ENCODE peak calls at places on chromosome 6, in eight cellular contexts. K is fibroblast of mammary gland; L is endothelial cell of umbilical vein; X is breast epithelium; N is AG04450; Q is CD8-positive, alpha-beta T cell; I is endodermal cell; G is PC-3. R is an unnamed sample.

GRCh38 chr6:141077355-141078333 is 1055.1 kb upstream of the GJE1 start:
- DNase-seq in G (peak; percentile 47), K (peak; percentile 26), Q (peak; percentile 19), N (no peak), I (peak; percentile 80), L (no peak), X (no peak), R (no peak)

GRCh38 chr6:109580519-109580918 is 97.5 kb upstream of the ZBTB24 start:
- DNase-seq in Q (no peak), K (peak; percentile 17), G (no peak), L (peak; percentile 6), X (no peak), I (peak; percentile 68), N (no peak), R (no peak)

GRCh38 chr6:131112252-131112651 is 23.0 kb upstream of the AKAP7 start:
- DNase-seq in X (no peak), I (no peak), N (no peak), Q (no peak), L (no peak), G (no peak), K (no peak), R (no peak)

GRCh38 chr6:162387723-162388382 is 339.7 kb downstream of the PRKN start:
- DNase-seq in I (peak; percentile 50), L (no peak), K (no peak), G (no peak), Q (no peak), X (no peak), N (no peak), R (no peak)

GRCh38 chr6:119614138-119614537 is 264.6 kb upstream of the MAN1A1 start:
- DNase-seq in Q (no peak), G (no peak), N (no peak), X (no peak), L (no peak), I (no peak), K (peak; percentile 44), R (no peak)

GRCh38 chr6:166927240-166927941 is 29.0 kb downstream of the RNASET2 start:
- DNase-seq in G (no peak), I (no peak), X (no peak), L (no peak), Q (no peak), K (no peak), N (no peak), R (no peak)

GRCh38 chr6:162941128-162941527 is 213.4 kb downstream of the PACRG start:
- DNase-seq in L (no peak), Q (no peak), I (no peak), K (no peak), N (no peak), G (no peak), X (no peak), R (no peak)

GRCh38 chr6:90369024-90369519 is 72.4 kb upstream of the BACH2 start:
- DNase-seq in X (peak; percentile 82), L (peak; percentile 98), N (peak; percentile 100), G (peak; percentile 98), I (peak; percentile 80), Q (no peak), K (peak; percentile 100), R (no peak)

GRCh38 chr6:46788791-46789190 is 4.4 kb upstream of the MEP1A start:
- DNase-seq in K (no peak), X (no peak), G (no peak), I (no peak), Q (no peak), N (no peak), L (no peak), R (no peak)

GRCh38 chr6:113842165-113842564 is 15.0 kb upstream of the MARCKS start:
- DNase-seq in X (no peak), I (no peak), L (no peak), G (no peak), N (no peak), Q (no peak), K (peak; percentile 45), R (no peak)

GRCh38 chr6:85066270-85066669 is 301.9 kb upstream of the TBX18 start:
- DNase-seq in K (no peak), Q (no peak), L (no peak), N (no peak), I (no peak), G (no peak), X (no peak), R (no peak)

GRCh38 chr6:83126223-83126622 is 58.8 kb downstream of the DOP1A start:
- DNase-seq in L (no peak), K (no peak), X (no peak), I (no peak), G (no peak), N (no peak), Q (no peak), R (no peak)

GRCh38 chr6:66961191-66961590 is 1254.2 kb upstream of the EYS start:
- DNase-seq in X (no peak), K (no peak), L (no peak), G (no peak), I (no peak), Q (no peak), N (no peak), R (no peak)

GRCh38 chr6:72649032-72649984 is 27.4 kb downstream of the KCNQ5 start:
- DNase-seq in N (peak; percentile 24), L (peak; percentile 31), X (no peak), K (peak; percentile 80), G (peak; percentile 92), Q (no peak), I (no peak), R (no peak)

GRCh38 chr6:83511901-83512681 is at the start of gene PRSS35:
- DNase-seq in Q (peak; percentile 23), X (no peak), G (peak; percentile 44), I (peak; percentile 95), K (peak; percentile 41), L (peak; percentile 53), N (no peak), R (no peak)

GRCh38 chr6:142478117-142478516 is 176.3 kb downstream of the ADGRG6 start:
- DNase-seq in Q (no peak), I (peak; percentile 67), X (no peak), K (peak; percentile 69), N (no peak), L (no peak), G (peak; percentile 40), R (no peak)

GRCh38 chr6:27617700-27618689 is 145.1 kb upstream of the ZNF184 start:
- DNase-seq in Q (no peak), X (no peak), L (peak; percentile 40), I (peak; percentile 81), K (peak; percentile 62), N (no peak), G (peak; percentile 73), R (no peak)

GRCh38 chr6:85360794-85361642 is 88.9 kb upstream of the NT5E start:
- DNase-seq in X (peak; percentile 22), G (peak; percentile 91), K (peak; percentile 99), L (peak; percentile 70), I (no peak), N (peak; percentile 90), Q (no peak), R (no peak)

GRCh38 chr6:5684320-5684719 is 322.4 kb downstream of the NRN1 start:
- DNase-seq in I (no peak), L (no peak), X (no peak), G (peak; percentile 53), Q (no peak), K (peak; percentile 70), N (no peak), R (no peak)

GRCh38 chr6:152233547-152234320 is 403.4 kb downstream of the SYNE1 start:
- DNase-seq in L (peak; percentile 73), I (no peak), Q (peak; percentile 30), X (no peak), K (no peak), N (no peak), G (no peak), R (no peak)

GRCh38 chr6:36266913-36267644 is 2.8 kb upstream of the PNPLA1 start:
- DNase-seq in L (peak; percentile 49), N (no peak), X (no peak), I (no peak), K (no peak), Q (no peak), G (no peak), R (no peak)

GRCh38 chr6:149234051-149234962 is 83.2 kb upstream of the TAB2 start:
- DNase-seq in X (no peak), I (no peak), N (no peak), Q (peak; percentile 26), L (peak; percentile 7), G (peak; percentile 52), K (peak; percentile 51), R (no peak)
- TF ChIP-seq CTCF in X (no peak), I (no peak), N (no peak), Q (no peak), L (no peak), G (no peak), K (no peak), R (no peak)

DNA sequence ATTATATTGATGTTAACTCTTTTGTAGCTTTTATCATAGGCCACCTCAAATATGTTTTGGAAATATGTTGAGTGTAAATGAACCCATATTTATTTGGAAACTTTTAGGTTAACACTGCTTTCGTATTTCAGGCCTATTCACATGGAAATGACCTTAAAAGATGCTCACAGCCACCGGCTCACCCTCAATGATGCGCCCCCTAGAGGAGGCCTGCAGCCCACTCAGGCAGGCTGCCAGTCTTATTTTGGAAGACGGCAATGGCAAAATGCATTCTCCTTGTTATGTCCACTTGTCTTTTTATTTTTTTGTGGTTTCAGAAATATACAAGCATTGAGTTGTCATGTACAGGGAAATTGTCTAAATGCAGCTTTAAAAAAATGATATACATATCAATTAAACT is 869.7 kb downstream of the PHF3 start:
- DNase-seq in G (peak; percentile 22), X (no peak), N (no peak), Q (no peak), I (peak; percentile 88), K (peak; percentile 13), L (no peak), R (no peak)
- TF ChIP-seq CTCF in G (peak; percentile 73), X (no peak), N (peak; percentile 48), Q (no peak), I (peak; percentile 98), K (peak; percentile 60), L (peak; percentile 42), R (no peak)

DNA sequence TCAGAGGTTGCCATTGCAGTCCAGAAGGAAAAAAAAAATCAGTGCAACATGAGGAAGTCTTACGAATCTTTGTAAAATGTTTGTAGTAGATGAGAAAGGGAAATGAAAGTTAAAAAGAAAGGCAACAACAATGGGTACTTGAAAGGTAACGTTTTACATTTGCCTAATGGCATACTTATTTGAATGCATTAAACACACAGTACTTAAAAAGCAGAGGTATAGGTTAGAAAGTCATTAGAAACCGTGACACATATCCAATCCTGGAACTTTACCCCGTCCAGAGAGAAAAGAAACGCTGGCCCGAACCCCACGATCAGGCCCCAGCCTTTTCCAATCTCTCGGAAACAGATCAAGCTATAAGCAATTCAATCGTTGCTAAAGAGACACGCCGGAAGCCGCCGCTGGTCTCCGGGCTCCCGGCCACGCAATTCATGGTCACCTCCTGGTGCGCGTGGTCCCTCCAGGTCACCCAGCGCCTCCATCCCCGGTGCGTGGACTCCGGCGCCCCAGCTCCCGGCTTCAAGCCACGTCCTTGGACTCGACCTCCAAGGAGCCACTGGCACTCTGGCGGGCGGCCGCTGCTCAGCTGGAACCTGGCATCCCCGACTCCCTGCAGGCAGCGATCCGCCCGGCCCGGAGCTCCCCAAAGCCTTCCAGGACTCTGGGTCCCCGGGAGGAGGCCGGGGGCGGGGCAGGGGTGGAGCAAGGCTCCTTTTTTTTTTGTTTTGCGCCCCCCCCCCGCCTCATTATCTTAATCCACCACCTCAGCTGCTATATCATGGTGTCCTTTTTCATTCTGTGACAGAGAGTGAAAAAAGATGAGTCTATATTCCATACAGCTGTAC is at the start of gene SLC18B1:
- DNase-seq in X (no peak), G (peak; percentile 32), L (peak; percentile 60), I (peak; percentile 87), N (no peak), Q (peak; percentile 56), K (no peak), R (peak; percentile 92)
- TF ChIP-seq CTCF in X (no peak), G (no peak), L (no peak), I (no peak), N (no peak), Q (no peak), K (no peak), R (no peak)

GRCh38 chr6:137793805-137794508 is 73.1 kb upstream of the TNFAIP3 start:
- DNase-seq in N (no peak), X (no peak), Q (no peak), L (no peak), I (no peak), G (no peak), K (no peak), R (no peak)
- TF ChIP-seq CTCF in N (no peak), X (no peak), Q (no peak), L (no peak), I (no peak), G (no peak), K (no peak), R (no peak)

R was measured in esophagus muscularis mucosa.